ENCODE peak calls at places on chromosomes 11 and 22, in ten cellular contexts. W is A673, C is brain microvascular endothelial cell, N is MCF 10A, A is adrenal gland, U is AG10803, D is glutamatergic neuron, B is GM10248, O is dorsolateral prefrontal cortex, K is kidney epithelial cell. L is an unnamed sample.

GRCh38 chr11:65872555-65873279 is at the start of gene EFEMP2:
- DNase-seq in N (no peak), C (no peak), A (no peak), W (no peak), D (no peak), U (peak; percentile 37), O (no peak), K (no peak), B (no peak), L (no peak)

GRCh38 chr11:69888671-69889076 is 69.5 kb upstream of the FGF3 start:
- DNase-seq in B (peak; percentile 84), D (peak; percentile 87), N (peak; percentile 69), U (peak; percentile 35), A (peak; percentile 65), W (peak; percentile 79), O (no peak), C (peak; percentile 28), K (no peak), L (peak; percentile 86)

GRCh38 chr11:93567406-93567819 is 24.2 kb upstream of the SMCO4 start:
- DNase-seq in D (no peak), N (peak; percentile 80), O (no peak), K (no peak), W (no peak), B (no peak), U (peak; percentile 50), A (peak; percentile 80), C (peak; percentile 10), L (no peak)

GRCh38 chr22:42560781-42561180 is 7.0 kb downstream of the SERHL2 start:
- DNase-seq in B (peak; percentile 36), C (no peak), O (no peak), D (peak; percentile 34), N (peak; percentile 31), W (peak; percentile 42), U (no peak), K (no peak), A (no peak), L (no peak)

GRCh38 chr11:1231396-1232327 is 8.8 kb downstream of the MUC5B start:
- DNase-seq in B (no peak), N (no peak), D (peak; percentile 12), K (no peak), A (no peak), U (no peak), C (no peak), W (no peak), O (no peak), L (peak; percentile 32)

GRCh38 chr11:37449146-37449545 is 851.1 kb upstream of the RAG2 start:
- DNase-seq in K (no peak), O (no peak), D (no peak), W (peak; percentile 94), A (no peak), C (peak; percentile 51), U (peak; percentile 19), N (peak; percentile 66), B (no peak), L (no peak)

GRCh38 chr22:49044776-49045175 is 782.9 kb downstream of the BRD1 start:
- DNase-seq in N (no peak), D (no peak), U (no peak), W (no peak), C (no peak), K (no peak), A (no peak), O (no peak), B (no peak), L (no peak)

GRCh38 chr22:49867303-49868250 is 13.9 kb downstream of the ZBED4 start:
- DNase-seq in D (no peak), O (no peak), U (no peak), K (no peak), A (no peak), B (no peak), C (no peak), W (no peak), N (no peak), L (no peak)

GRCh38 chr11:113317297-113317696 is 2.9 kb downstream of the TTC12 start:
- DNase-seq in B (no peak), O (no peak), W (no peak), A (no peak), K (no peak), D (no peak), U (no peak), N (no peak), C (no peak), L (no peak)

GRCh38 chr11:78690588-78690987 is 115.9 kb upstream of the NARS2 start:
- DNase-seq in O (no peak), U (no peak), N (peak; percentile 9), W (no peak), D (no peak), B (no peak), K (peak; percentile 7), A (no peak), C (no peak), L (no peak)

GRCh38 chr11:34363363-34364084 is 5.7 kb upstream of the ABTB2 start:
- DNase-seq in K (no peak), D (no peak), C (no peak), U (peak; percentile 28), B (no peak), W (no peak), A (no peak), O (no peak), N (no peak), L (no peak)

GRCh38 chr11:34364102-34364501 is 6.3 kb upstream of the ABTB2 start:
- DNase-seq in K (peak; percentile 72), D (no peak), C (no peak), O (no peak), B (no peak), W (no peak), N (no peak), A (no peak), U (peak; percentile 55), L (no peak)

GRCh38 chr11:34366522-34366921 is 8.7 kb upstream of the ABTB2 start:
- DNase-seq in D (no peak), C (no peak), B (peak; percentile 44), N (peak; percentile 62), A (no peak), U (peak; percentile 41), K (no peak), O (no peak), W (peak; percentile 74), L (peak; percentile 31)
- TF ChIP-seq CTCF in D (no peak), C (peak; percentile 32), B (peak; percentile 44), N (peak; percentile 56), A (peak; percentile 36), U (peak; percentile 46), K (peak; percentile 44), O (no peak), W (peak; percentile 80), L (peak; percentile 33)

GRCh38 chr11:12812849-12813248 is 138.6 kb downstream of the TEAD1 start:
- DNase-seq in C (peak; percentile 34), O (no peak), B (no peak), U (no peak), K (no peak), N (no peak), A (no peak), W (no peak), D (no peak), L (no peak)

GRCh38 chr11:12815150-12815523 is 140.9 kb downstream of the TEAD1 start:
- DNase-seq in U (no peak), A (no peak), W (no peak), B (no peak), O (no peak), N (no peak), D (no peak), C (no peak), K (no peak), L (no peak)

GRCh38 chr11:12811861-12812260 is 137.6 kb downstream of the TEAD1 start:
- DNase-seq in W (no peak), C (no peak), O (no peak), A (no peak), K (no peak), B (no peak), U (no peak), N (no peak), D (no peak), L (no peak)

GRCh38 chr11:12815931-12816494 is 141.8 kb downstream of the TEAD1 start:
- DNase-seq in C (no peak), N (no peak), K (no peak), U (no peak), D (no peak), B (no peak), O (no peak), A (no peak), W (no peak), L (no peak)

DNA sequence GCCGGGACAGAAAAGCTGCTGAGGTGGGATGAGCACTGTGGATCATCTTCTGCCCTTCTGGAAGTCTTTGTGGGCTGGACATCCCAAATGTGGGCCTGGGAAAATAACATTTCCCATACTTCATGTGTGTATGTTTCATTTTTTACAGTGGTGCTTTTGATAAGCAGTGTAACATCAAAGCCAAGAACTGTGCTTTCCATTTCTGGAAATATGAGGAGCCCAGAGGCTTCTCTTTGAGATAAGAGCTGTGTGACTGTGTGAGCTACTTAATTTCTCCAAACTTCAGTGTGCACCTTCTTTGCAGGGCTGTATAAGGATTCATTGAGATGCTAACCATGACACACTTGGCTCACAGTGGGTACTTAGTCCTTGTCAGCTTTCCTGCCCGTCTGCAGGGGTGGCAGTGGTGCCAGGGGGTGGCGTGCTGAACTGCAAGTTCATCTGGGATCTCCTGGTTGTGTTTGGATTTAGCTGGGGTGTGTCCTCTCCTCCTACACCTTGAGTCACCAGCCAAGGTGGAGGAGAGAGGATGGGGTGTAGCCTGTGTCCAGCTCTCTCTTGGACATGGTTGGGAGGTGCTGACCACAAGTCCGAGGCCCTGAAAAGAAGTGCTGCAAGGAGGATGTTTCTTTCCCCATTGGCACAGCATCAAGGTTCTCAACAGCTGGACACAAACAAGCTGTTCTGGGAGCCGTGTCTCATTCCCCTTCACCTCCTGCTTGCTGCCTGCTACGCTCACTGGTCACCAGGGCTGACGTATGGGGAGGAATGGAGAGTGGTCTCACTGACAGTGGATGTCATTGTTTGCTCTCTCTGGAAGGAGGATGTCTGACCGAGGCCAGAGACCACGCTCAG is 139.4 kb downstream of the TEAD1 start:
- DNase-seq in W (no peak), U (peak; percentile 65), B (no peak), A (no peak), O (no peak), N (peak; percentile 75), K (peak; percentile 61), D (no peak), C (peak; percentile 63), L (no peak)
- TF ChIP-seq CTCF in W (no peak), U (no peak), B (no peak), A (peak; percentile 17), O (no peak), N (peak; percentile 23), K (peak; percentile 12), D (no peak), C (no peak), L (no peak)

GRCh38 chr11:67276821-67277230 is 10.6 kb downstream of the GRK2 start:
- DNase-seq in K (no peak), W (peak; percentile 36), N (no peak), O (no peak), A (no peak), B (peak; percentile 43), U (peak; percentile 52), D (peak; percentile 33), C (no peak), L (no peak)
- TF ChIP-seq CTCF in K (peak; percentile 29), W (peak; percentile 32), N (no peak), O (no peak), A (no peak), B (peak; percentile 56), U (peak; percentile 32), D (no peak), C (peak; percentile 55), L (peak; percentile 44)

DNA sequence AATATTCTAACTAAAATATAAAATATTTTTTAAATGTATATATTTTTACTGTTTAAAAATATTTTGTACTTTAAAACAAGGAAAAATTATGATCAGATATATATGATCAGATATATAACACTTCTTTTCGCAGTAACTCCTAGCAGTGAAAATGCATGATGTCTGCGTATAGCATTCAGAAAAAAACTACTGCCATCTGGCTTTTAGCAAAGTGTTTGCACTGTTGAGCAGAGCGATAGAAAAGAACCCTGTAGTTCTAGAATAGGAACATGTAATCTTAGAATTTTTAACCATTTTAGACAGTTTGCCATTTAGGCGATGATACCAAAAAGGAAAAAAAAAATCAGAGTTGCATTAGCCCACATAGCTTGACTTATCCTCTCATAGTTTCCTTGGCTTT is 370.4 kb upstream of the ANO3 start:
- DNase-seq in W (no peak), N (no peak), C (no peak), D (no peak), U (no peak), O (no peak), K (no peak), B (no peak), A (no peak), L (no peak)
- TF ChIP-seq CTCF in W (peak; percentile 29), N (no peak), C (no peak), D (no peak), U (no peak), O (peak; percentile 38), K (no peak), B (no peak), A (no peak), L (no peak)